ENCODE peak calls at places on chromosome 9, in four cellular contexts. S, Q, W and J are unnamed samples.

GRCh38 chr9:33651125-33651524 is 127.1 kb downstream of the ANKRD18B start:
- DNase-seq in S (no peak), Q (no peak), W (no peak), J (no peak)

GRCh38 chr9:134193912-134194535 is 29.7 kb upstream of the RNU6ATAC start:
- DNase-seq in S (no peak), Q (no peak), W (no peak), J (no peak)

GRCh38 chr9:71552480-71552879 is 215.8 kb downstream of the CEMIP2 start:
- DNase-seq in S (no peak), Q (no peak), W (no peak), J (no peak)

GRCh38 chr9:18149457-18150011 is 324.4 kb upstream of the ADAMTSL1 start:
- DNase-seq in S (peak), Q (no peak), W (no peak), J (no peak)

GRCh38 chr9:131238402-131239021 is 37.8 kb downstream of the FAM78A start:
- DNase-seq in S (peak), Q (no peak), W (no peak), J (no peak)

GRCh38 chr9:123756484-123757106 is 173.3 kb downstream of the DENND1A start:
- DNase-seq in S (no peak), Q (no peak), W (no peak), J (no peak)

GRCh38 chr9:36625006-36625600 is 52.4 kb downstream of the MELK start:
- DNase-seq in S (peak), Q (no peak), W (no peak), J (no peak)

GRCh38 chr9:127944586-127945218 is 7.0 kb upstream of the DPM2 start:
- DNase-seq in S (no peak), Q (no peak), W (no peak), J (no peak)

GRCh38 chr9:102518324-102518723 is 476.8 kb upstream of the CYLC2 start:
- DNase-seq in S (no peak), Q (no peak), W (no peak), J (peak)

GRCh38 chr9:81266674-81267073 is 422.7 kb downstream of the TLE1 start:
- DNase-seq in S (no peak), Q (no peak), W (no peak), J (no peak)

GRCh38 chr9:81969971-81970370 is 18.6 kb upstream of the SPATA31D1 start:
- DNase-seq in S (no peak), Q (no peak), W (no peak), J (no peak)

GRCh38 chr9:78871452-78872331 is 574.8 kb downstream of the PSAT1 start:
- DNase-seq in S (peak), Q (peak), W (no peak), J (no peak)

GRCh38 chr9:94980947-94981632 is 254.6 kb downstream of the AOPEP start:
- DNase-seq in S (no peak), Q (no peak), W (no peak), J (no peak)

GRCh38 chr9:5790923-5791322 is 42.0 kb downstream of the ERMP1 start:
- DNase-seq in S (no peak), Q (no peak), W (no peak), J (no peak)

GRCh38 chr9:78932849-78933627 is 636.1 kb downstream of the PSAT1 start:
- DNase-seq in S (peak), Q (peak), W (no peak), J (no peak)

GRCh38 chr9:134320195-134320885 is 5.9 kb upstream of the RXRA start:
- DNase-seq in S (no peak), Q (no peak), W (no peak), J (no peak)

GRCh38 chr9:33750307-33750838 is 45.0 kb upstream of the PRSS3 start:
- DNase-seq in S (peak), Q (no peak), W (no peak), J (peak)

GRCh38 chr9:121560921-121561320 is 61.3 kb upstream of the GGTA1 start:
- DNase-seq in S (no peak), Q (no peak), W (no peak), J (no peak)